ENCODE peak calls at places on chromosomes 13 and 19, in nine cellular contexts. I, A, H, Q, D, X, V, Z and O are unnamed samples.

GRCh38 chr13:40598599-40598998 is 67.8 kb downstream of the FOXO1 start:
- DNase-seq in X (no peak), D (no peak), Z (no peak), H (no peak), Q (no peak), A (no peak), I (no peak), V (no peak), O (no peak)

GRCh38 chr19:5578094-5578846 is 10.5 kb upstream of the TINCR start:
- DNase-seq in D (peak), H (peak), I (peak), V (peak), X (peak), Q (peak), Z (peak), A (peak), O (peak)

GRCh38 chr19:17932485-17933338 is at the start of gene CCDC124:
- DNase-seq in V (peak), I (peak), Z (peak), Q (peak), D (peak), H (peak), X (peak), A (peak), O (peak)

GRCh38 chr13:85597790-85598500 is 201.3 kb downstream of the SLITRK6 start:
- DNase-seq in Q (no peak), H (no peak), D (peak), Z (peak), V (no peak), X (no peak), I (no peak), A (no peak), O (no peak)

GRCh38 chr13:49814551-49815270 is 22.2 kb upstream of the KPNA3 start:
- DNase-seq in A (no peak), D (no peak), X (no peak), H (no peak), V (no peak), Q (no peak), Z (no peak), I (no peak), O (no peak)

GRCh38 chr19:8403820-8404109 is 9.3 kb upstream of the MARCHF2 start:
- DNase-seq in A (no peak), Q (no peak), H (no peak), V (no peak), X (no peak), I (no peak), D (no peak), Z (no peak), O (no peak)

GRCh38 chr19:48499352-48500090 is 12.1 kb downstream of the LMTK3 start:
- DNase-seq in X (no peak), H (no peak), I (no peak), V (no peak), D (peak), Z (no peak), Q (no peak), A (no peak), O (no peak)

GRCh38 chr13:37058801-37059135 is 720 bp downstream of the SUPT20H start:
- DNase-seq in I (peak), Z (no peak), A (peak), Q (peak), H (peak), D (peak), X (no peak), V (peak), O (no peak)